ENCODE peak calls at places on chromosome 10, in eight cellular contexts. R is retinal pigment epithelial cell; E is left kidney; W is Calu3; B is Peyer's patch; C is NCI-H1048; D is ACHN; P is stimulated activated CD8-positive, alpha-beta memory T cell treated with anti-CD3 and anti-CD28 coated beads, Interleukin-2, amount 100 ng/mL, for 48 hours. F is an unnamed sample.

GRCh38 chr10:90969947-90970673 is 49.2 kb upstream of the ANKRD1 start:
- DNase-seq in E (no peak), R (peak), D (peak), W (no peak), P (no peak), B (no peak), C (no peak), F (peak)

GRCh38 chr10:5596611-5597341 is 69.6 kb downstream of the ASB13 start:
- DNase-seq in W (no peak), E (no peak), B (no peak), D (no peak), P (no peak), C (no peak), R (no peak), F (no peak)

GRCh38 chr10:92692697-92693533 is 3.2 kb downstream of the HHEX start:
- DNase-seq in D (no peak), B (no peak), W (no peak), C (no peak), P (no peak), R (no peak), E (no peak), F (peak)

GRCh38 chr10:4663162-4663992 is 162.6 kb upstream of the AKR1E2 start:
- DNase-seq in P (no peak), D (peak), E (peak), B (peak), W (peak), R (peak), C (peak), F (peak)

GRCh38 chr10:75042292-75042974 is 69.0 kb upstream of the SAMD8 start:
- DNase-seq in W (no peak), E (no peak), B (no peak), P (no peak), R (peak), D (no peak), C (no peak), F (peak)

GRCh38 chr10:108582387-108582786 is 1340.9 kb downstream of the XPNPEP1 start:
- DNase-seq in W (no peak), D (no peak), B (no peak), C (no peak), P (no peak), E (no peak), R (no peak), F (peak)

GRCh38 chr10:77661674-77662073 is 24.1 kb upstream of the KCNMA1 start:
- DNase-seq in W (peak), D (no peak), R (no peak), P (no peak), B (no peak), C (no peak), E (no peak), F (no peak)

GRCh38 chr10:79947083-79947415 is 1.9 kb downstream of the SFTPD start:
- DNase-seq in R (no peak), D (no peak), P (no peak), C (no peak), E (no peak), W (no peak), B (no peak), F (peak)

GRCh38 chr10:18179901-18180300 is 39.7 kb downstream of the CACNB2 start:
- DNase-seq in P (no peak), B (no peak), R (peak), W (no peak), D (no peak), E (peak), C (no peak), F (peak)

GRCh38 chr10:77182803-77183202 is 454.8 kb downstream of the KCNMA1 start:
- DNase-seq in C (no peak), E (no peak), B (no peak), D (no peak), R (no peak), P (no peak), W (no peak), F (no peak)

GRCh38 chr10:75858357-75858756 is 426.9 kb downstream of the LRMDA start:
- DNase-seq in P (no peak), B (no peak), W (no peak), C (no peak), E (no peak), R (no peak), D (no peak), F (no peak)

GRCh38 chr10:121926669-121927360 is 1.0 kb downstream of the ATE1 start:
- DNase-seq in B (no peak), R (no peak), W (no peak), C (no peak), E (peak), D (peak), P (no peak), F (peak)

GRCh38 chr10:22823109-22823508 is 104.7 kb upstream of the ARMC3 start:
- DNase-seq in R (peak), C (no peak), E (peak), P (no peak), W (peak), B (peak), D (peak), F (peak)

GRCh38 chr10:62545667-62546066 is 171.5 kb downstream of the ZNF365 start:
- DNase-seq in E (no peak), R (no peak), W (no peak), C (no peak), B (no peak), D (no peak), P (no peak), F (no peak)

GRCh38 chr10:69057951-69058297 is 30.0 kb upstream of the SRGN start:
- DNase-seq in D (peak), C (no peak), W (no peak), P (no peak), B (no peak), R (no peak), E (no peak), F (no peak)

GRCh38 chr10:124084693-124085092 is 8.7 kb downstream of the CHST15 start:
- DNase-seq in R (no peak), D (no peak), P (no peak), B (no peak), E (peak), W (no peak), C (no peak), F (no peak)

GRCh38 chr10:4197676-4198075 is 412.7 kb upstream of the KLF6 start:
- DNase-seq in D (no peak), R (no peak), B (no peak), C (no peak), E (no peak), W (no peak), P (no peak), F (no peak)

GRCh38 chr10:7039859-7040258 is 371.0 kb downstream of the SFMBT2 start:
- DNase-seq in E (no peak), P (no peak), D (no peak), R (no peak), C (no peak), W (no peak), B (no peak), F (no peak)

GRCh38 chr10:94066411-94066810 is 72.7 kb downstream of the PLCE1 start:
- DNase-seq in C (peak), R (no peak), E (peak), D (peak), P (no peak), B (no peak), W (no peak), F (peak)

GRCh38 chr10:119461380-119461779 is 81.1 kb downstream of the RGS10 start:
- DNase-seq in W (peak), C (no peak), P (no peak), B (no peak), E (no peak), D (peak), R (peak), F (no peak)

GRCh38 chr10:15775513-15775912 is 55.8 kb upstream of the ITGA8 start:
- DNase-seq in C (no peak), R (peak), D (no peak), P (no peak), E (no peak), W (no peak), B (no peak), F (no peak)

GRCh38 chr10:68353537-68353936 is 20.8 kb upstream of the PBLD start:
- DNase-seq in R (no peak), B (no peak), E (no peak), W (no peak), D (no peak), P (no peak), C (no peak), F (no peak)

GRCh38 chr10:110408203-110408871 is 89.4 kb upstream of the DUSP5 start:
- DNase-seq in C (no peak), R (no peak), E (no peak), D (no peak), B (no peak), P (no peak), W (peak), F (peak)

GRCh38 chr10:17649052-17649451 is 5.1 kb downstream of the STAM start:
- DNase-seq in E (no peak), R (no peak), C (no peak), W (no peak), P (no peak), B (no peak), D (no peak), F (no peak)

GRCh38 chr10:50469778-50470193 is 154.0 kb downstream of the SGMS1 start:
- DNase-seq in R (no peak), B (no peak), C (no peak), E (no peak), W (no peak), D (no peak), P (no peak), F (no peak)

GRCh38 chr10:80518807-80519360 is 18.8 kb upstream of the SH2D4B start:
- DNase-seq in P (no peak), D (no peak), W (no peak), E (no peak), R (no peak), B (no peak), C (no peak), F (no peak)

GRCh38 chr10:71283410-71283809 is 35.6 kb upstream of the SLC29A3 start:
- DNase-seq in D (no peak), B (no peak), W (no peak), R (no peak), P (no peak), E (no peak), C (no peak), F (no peak)

GRCh38 chr10:88114368-88114767 is 250.9 kb downstream of the PTEN start:
- DNase-seq in R (no peak), B (peak), W (peak), P (no peak), C (no peak), D (peak), E (peak), F (peak)